ENCODE peak calls at places on chromosome 9, in six cellular contexts. H, T, X, P, G and Y are unnamed samples.

GRCh38 chr9:123763910-123764588 is 165.9 kb downstream of the DENND1A start:
- DNase-seq in X (no peak), T (peak; percentile 78), H (no peak), G (no peak), P (no peak), Y (no peak)

GRCh38 chr9:36110434-36110833 is 26.1 kb upstream of the GLIPR2 start:
- DNase-seq in H (no peak), T (no peak), X (no peak), G (no peak), P (no peak), Y (no peak)

GRCh38 chr9:114386886-114387677 is 700 bp downstream of the AKNA start:
- DNase-seq in X (no peak), G (no peak), P (no peak), H (peak; percentile 85), T (peak; percentile 65), Y (no peak)

GRCh38 chr9:84062538-84062937 is 81.9 kb downstream of the RMI1 start:
- DNase-seq in X (no peak), G (no peak), P (peak; percentile 6), H (no peak), T (peak; percentile 8), Y (no peak)

GRCh38 chr9:34374905-34375552 is 1.7 kb downstream of the MYORG start:
- DNase-seq in T (no peak), G (no peak), X (no peak), P (no peak), H (no peak), Y (no peak)

GRCh38 chr9:16664211-16664610 is 206.3 kb downstream of the BNC2 start:
- DNase-seq in P (no peak), T (peak; percentile 59), G (no peak), H (no peak), X (no peak), Y (no peak)

GRCh38 chr9:96620155-96620514 is 492 bp upstream of the CDC14B start:
- DNase-seq in X (no peak), P (no peak), T (no peak), H (no peak), G (no peak), Y (no peak)

GRCh38 chr9:108416321-108416720 is 439.5 kb downstream of the ACTL7B start:
- DNase-seq in P (no peak), G (no peak), T (no peak), X (no peak), H (no peak), Y (no peak)

GRCh38 chr9:126125577-126125976 is 201.1 kb upstream of the MVB12B start:
- DNase-seq in T (no peak), P (no peak), H (no peak), G (peak; percentile 28), X (no peak), Y (no peak)

GRCh38 chr9:105242557-105242956 is 1.9 kb upstream of the SLC44A1 start:
- DNase-seq in X (no peak), H (no peak), G (no peak), T (peak; percentile 43), P (no peak), Y (no peak)

GRCh38 chr9:78697653-78698052 is 400.7 kb downstream of the PSAT1 start:
- DNase-seq in X (no peak), P (no peak), T (peak; percentile 54), G (no peak), H (no peak), Y (no peak)

GRCh38 chr9:136361047-136361756 is 2.3 kb downstream of the DNLZ start:
- DNase-seq in H (no peak), X (no peak), G (no peak), T (peak; percentile 55), P (no peak), Y (no peak)

GRCh38 chr9:94665606-94666005 is 26.3 kb upstream of the FBP1 start:
- DNase-seq in X (no peak), G (no peak), H (no peak), P (no peak), T (no peak), Y (no peak)

GRCh38 chr9:89026878-89027277 is 35.6 kb downstream of the S1PR3 start:
- DNase-seq in P (no peak), T (peak; percentile 9), G (no peak), H (no peak), X (no peak), Y (no peak)

GRCh38 chr9:2673161-2673560 is 44.1 kb upstream of the KCNV2 start:
- DNase-seq in T (no peak), H (no peak), X (no peak), G (no peak), P (no peak), Y (no peak)
- H3K27ac ChIP-seq in T (no peak overlapping the region), H (no peak overlapping the region), X (no peak overlapping the region), G (no peak overlapping the region), P (no peak overlapping the region), Y (no peak overlapping the region)

DNA sequence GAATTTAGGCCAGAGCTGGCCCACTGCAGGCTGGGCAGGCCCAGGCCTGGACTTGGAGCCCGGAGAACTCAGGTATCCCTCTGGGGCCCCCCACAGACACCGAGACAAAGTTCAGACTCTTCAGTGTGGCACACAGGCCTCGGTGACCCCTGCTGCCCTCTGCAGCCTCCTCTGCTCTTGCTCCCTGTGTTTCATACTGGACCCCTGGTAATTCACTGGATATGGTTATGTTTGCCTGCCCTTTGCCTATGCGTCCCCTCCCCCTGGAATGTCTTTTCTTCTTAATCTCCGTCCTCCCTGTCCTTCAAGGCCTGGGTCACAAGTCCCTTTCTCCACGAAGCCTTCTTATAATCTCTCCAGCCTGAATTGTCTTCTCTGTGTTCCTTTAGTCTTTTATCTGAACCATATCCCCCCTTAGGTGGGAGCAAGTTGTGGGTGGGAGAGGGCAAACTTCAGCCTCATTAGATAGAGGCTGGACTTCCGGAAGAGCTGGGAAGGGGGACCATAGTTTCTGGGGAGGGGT is 30.1 kb downstream of the GSN start:
- DNase-seq in H (peak; percentile 61), G (no peak), P (no peak), T (no peak), X (no peak), Y (no peak)
- H3K27ac ChIP-seq in H (peak overlapping the region; percentile 81), G (peak overlapping the region; percentile 57), P (peak overlapping the region; percentile 95), T (no peak overlapping the region), X (peak overlapping the region; percentile 91), Y (no peak overlapping the region)

GRCh38 chr9:32423371-32423770 is 38.9 kb downstream of the ACO1 start:
- DNase-seq in X (no peak), G (no peak), T (peak; percentile 37), H (no peak), P (no peak), Y (no peak)
- H3K27ac ChIP-seq in X (no peak overlapping the region), G (no peak overlapping the region), T (no peak overlapping the region), H (no peak overlapping the region), P (no peak overlapping the region), Y (no peak overlapping the region)

GRCh38 chr9:86077286-86077685 is 22.1 kb downstream of the GOLM1 start:
- DNase-seq in G (no peak), H (no peak), X (no peak), P (peak; percentile 48), T (no peak), Y (no peak)

GRCh38 chr9:86075132-86075807 is 24.1 kb downstream of the GOLM1 start:
- DNase-seq in X (no peak), T (no peak), G (no peak), H (no peak), P (no peak), Y (no peak)

GRCh38 chr9:86079421-86080111 is 19.8 kb downstream of the GOLM1 start:
- DNase-seq in T (peak; percentile 50), H (no peak), X (no peak), G (no peak), P (peak; percentile 41), Y (no peak)

GRCh38 chr9:86080112-86080579 is 19.2 kb downstream of the GOLM1 start:
- DNase-seq in X (no peak), P (no peak), H (no peak), G (no peak), T (no peak), Y (no peak)

GRCh38 chr9:86078731-86079130 is 20.6 kb downstream of the GOLM1 start:
- DNase-seq in H (no peak), T (no peak), G (no peak), X (no peak), P (no peak), Y (no peak)
- H3K27ac ChIP-seq in H (no peak overlapping the region), T (no peak overlapping the region), G (no peak overlapping the region), X (no peak overlapping the region), P (no peak overlapping the region), Y (no peak overlapping the region)

GRCh38 chr9:109745335-109746283 is 34.4 kb upstream of the PALM2AKAP2 start:
- DNase-seq in G (peak; percentile 40), X (no peak), P (no peak), H (peak; percentile 62), T (peak; percentile 85), Y (no peak)
- H3K27ac ChIP-seq in G (no peak overlapping the region), X (peak overlapping the region; percentile 24), P (no peak overlapping the region), H (no peak overlapping the region), T (no peak overlapping the region), Y (no peak overlapping the region)

GRCh38 chr9:109976328-109976702 is 196.3 kb downstream of the PALM2AKAP2 start:
- DNase-seq in H (no peak), G (no peak), T (peak; percentile 28), P (no peak), X (no peak), Y (no peak)
- H3K27ac ChIP-seq in H (no peak overlapping the region), G (no peak overlapping the region), T (peak overlapping the region; percentile 80), P (no peak overlapping the region), X (no peak overlapping the region), Y (no peak overlapping the region)

GRCh38 chr9:37946041-37946440 is 42.1 kb upstream of the SLC25A51 start:
- DNase-seq in P (no peak), H (no peak), G (no peak), X (no peak), T (no peak), Y (no peak)

GRCh38 chr9:37947987-37948386 is 44.1 kb upstream of the SLC25A51 start:
- DNase-seq in X (no peak), P (no peak), H (no peak), G (peak; percentile 56), T (peak; percentile 90), Y (no peak)

GRCh38 chr9:37948417-37948980 is 44.6 kb upstream of the SLC25A51 start:
- DNase-seq in P (no peak), X (no peak), T (no peak), G (no peak), H (no peak), Y (no peak)

GRCh38 chr9:37946971-37947370 is 43.0 kb upstream of the SLC25A51 start:
- DNase-seq in H (no peak), X (no peak), T (no peak), P (no peak), G (no peak), Y (no peak)

DNA sequence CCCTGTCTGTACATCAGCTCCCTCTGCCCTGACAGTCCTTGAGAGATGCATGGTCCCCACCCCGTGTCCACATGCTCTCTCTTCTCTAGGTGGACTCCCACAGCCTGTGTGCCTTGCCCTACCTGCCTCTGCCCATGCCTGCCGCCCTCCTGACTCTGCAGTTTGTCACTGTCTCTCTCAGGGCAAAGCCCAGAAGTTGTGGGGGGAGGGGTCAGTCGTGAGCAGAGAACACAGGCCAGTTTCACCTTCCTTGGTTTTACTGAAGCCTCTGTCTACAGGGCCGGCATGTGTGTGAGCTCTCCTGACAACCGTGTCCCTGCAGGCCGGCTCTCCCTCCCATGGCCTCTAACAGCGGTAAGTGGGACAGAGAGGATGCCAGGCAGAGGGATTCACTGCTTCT is 43.5 kb upstream of the SLC25A51 start:
- DNase-seq in T (no peak), P (no peak), X (no peak), H (no peak), G (no peak), Y (no peak)
- H3K27ac ChIP-seq in T (peak overlapping the region; percentile 16), P (no peak overlapping the region), X (no peak overlapping the region), H (no peak overlapping the region), G (peak overlapping the region; percentile 27), Y (no peak overlapping the region)